ENCODE peak calls at places on chromosomes 2 and 18, in six cellular contexts. A is caudate nucleus, E is breast epithelium, T is A549, B is RWPE1, Q is right cardiac atrium. D is an unnamed sample.

GRCh38 chr18:12287684-12288405 is 20.2 kb upstream of the TUBB6 start:
- DNase-seq in A (no peak), E (peak), T (peak), B (peak), Q (peak), D (no peak)

GRCh38 chr18:62450546-62451395 is 72.1 kb upstream of the ZCCHC2 start:
- DNase-seq in A (no peak), E (peak), T (peak), B (peak), Q (peak), D (no peak)

GRCh38 chr2:143792602-143793001 is 663.4 kb downstream of the ARHGAP15 start:
- DNase-seq in A (no peak), E (no peak), T (no peak), B (no peak), Q (no peak), D (no peak)

GRCh38 chr2:43080626-43081025 is 145.8 kb downstream of the ZFP36L2 start:
- DNase-seq in A (no peak), E (no peak), T (no peak), B (no peak), Q (no peak), D (no peak)

GRCh38 chr18:63162271-63163014 is 157.1 kb downstream of the BCL2 start:
- DNase-seq in A (no peak), E (no peak), T (no peak), B (no peak), Q (no peak), D (no peak)

GRCh38 chr2:10305715-10306114 is 3.0 kb downstream of the HPCAL1 start:
- DNase-seq in A (no peak), E (no peak), T (no peak), B (no peak), Q (no peak), D (no peak)

GRCh38 chr2:33441235-33441810 is 35.1 kb upstream of the RASGRP3 start:
- DNase-seq in A (no peak), E (no peak), T (peak), B (peak), Q (peak), D (peak)

GRCh38 chr2:200863655-200864205 is 728 bp downstream of the CLK1 start:
- DNase-seq in A (no peak), E (no peak), T (no peak), B (no peak), Q (no peak), D (no peak)

GRCh38 chr18:23487738-23488625 is 15.3 kb upstream of the RMC1 start:
- DNase-seq in A (no peak), E (no peak), T (no peak), B (no peak), Q (peak), D (no peak)

GRCh38 chr2:8583400-8584173 is 98.3 kb upstream of the ID2 start:
- DNase-seq in A (no peak), E (peak), T (no peak), B (peak), Q (peak), D (peak)

GRCh38 chr2:4091869-4092268 is 388.5 kb downstream of the DCDC2C start:
- DNase-seq in A (no peak), E (no peak), T (no peak), B (no peak), Q (no peak), D (no peak)

GRCh38 chr2:76867854-76868253 is 654.3 kb downstream of the LRRTM4 start:
- DNase-seq in A (no peak), E (no peak), T (no peak), B (peak), Q (no peak), D (no peak)

GRCh38 chr2:124024491-124025348 is at the start of gene CNTNAP5:
- DNase-seq in A (no peak), E (no peak), T (no peak), B (peak), Q (peak), D (peak)

GRCh38 chr2:36731941-36732700 is 35.6 kb downstream of the VIT start:
- DNase-seq in A (no peak), E (no peak), T (no peak), B (no peak), Q (no peak), D (no peak)

GRCh38 chr2:218924757-218925156 is 34.7 kb upstream of the CDK5R2 start:
- DNase-seq in A (no peak), E (no peak), T (no peak), B (no peak), Q (no peak), D (no peak)

GRCh38 chr18:4096501-4096900 is 358.6 kb downstream of the DLGAP1 start:
- DNase-seq in A (no peak), E (no peak), T (no peak), B (peak), Q (no peak), D (no peak)

GRCh38 chr18:4802296-4802695 is 347.2 kb upstream of the DLGAP1 start:
- DNase-seq in A (no peak), E (no peak), T (no peak), B (no peak), Q (no peak), D (no peak)

GRCh38 chr18:29378739-29379138 is 1201.8 kb upstream of the CDH2 start:
- DNase-seq in A (no peak), E (no peak), T (no peak), B (no peak), Q (no peak), D (no peak)

GRCh38 chr18:51192026-51192425 is 5.5 kb downstream of the MEX3C start:
- DNase-seq in A (no peak), E (no peak), T (no peak), B (no peak), Q (no peak), D (no peak)

GRCh38 chr2:232976176-232976575 is 36.9 kb downstream of the NGEF start:
- DNase-seq in A (no peak), E (no peak), T (no peak), B (no peak), Q (no peak), D (no peak)

GRCh38 chr2:99881901-99882591 is 260.3 kb downstream of the AFF3 start:
- DNase-seq in A (no peak), E (no peak), T (no peak), B (peak), Q (no peak), D (no peak)

GRCh38 chr2:67840460-67841068 is 222.2 kb downstream of the C1D start:
- DNase-seq in A (no peak), E (peak), T (peak), B (peak), Q (peak), D (no peak)

GRCh38 chr2:163655672-163656071 is 80.1 kb downstream of the FIGN start:
- DNase-seq in A (no peak), E (no peak), T (no peak), B (no peak), Q (no peak), D (no peak)

GRCh38 chr2:163659224-163659623 is 76.6 kb downstream of the FIGN start:
- DNase-seq in A (no peak), E (no peak), T (no peak), B (peak), Q (no peak), D (no peak)

GRCh38 chr2:163656622-163657021 is 79.2 kb downstream of the FIGN start:
- DNase-seq in A (no peak), E (no peak), T (no peak), B (no peak), Q (no peak), D (no peak)

GRCh38 chr2:163658556-163658955 is 77.3 kb downstream of the FIGN start:
- DNase-seq in A (no peak), E (no peak), T (no peak), B (no peak), Q (no peak), D (no peak)

DNA sequence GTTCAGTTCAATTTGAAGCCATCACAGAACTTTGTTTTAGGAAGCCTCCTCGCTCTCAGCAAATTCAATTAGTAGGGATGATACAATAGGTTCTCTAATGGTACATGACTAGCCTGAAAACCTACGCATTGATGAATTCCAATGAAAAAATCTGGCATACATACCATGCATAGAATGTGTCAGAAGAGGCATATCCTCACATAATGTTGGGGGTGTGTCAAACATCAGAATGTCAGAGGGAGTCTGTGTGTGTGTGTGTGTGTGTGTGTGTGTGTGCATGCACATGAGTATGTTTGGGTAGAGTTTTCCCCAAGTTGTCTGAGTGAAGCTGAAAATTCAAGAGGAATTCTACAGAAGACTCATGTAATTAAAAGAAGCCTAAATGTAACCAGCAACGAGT is 78.6 kb downstream of the FIGN start:
- DNase-seq in A (no peak), E (no peak), T (no peak), B (no peak), Q (no peak), D (no peak)
- H3K27ac ChIP-seq in A (no peak), E (no peak), T (no peak), B (no peak), Q (no peak), D (no peak)

DNA sequence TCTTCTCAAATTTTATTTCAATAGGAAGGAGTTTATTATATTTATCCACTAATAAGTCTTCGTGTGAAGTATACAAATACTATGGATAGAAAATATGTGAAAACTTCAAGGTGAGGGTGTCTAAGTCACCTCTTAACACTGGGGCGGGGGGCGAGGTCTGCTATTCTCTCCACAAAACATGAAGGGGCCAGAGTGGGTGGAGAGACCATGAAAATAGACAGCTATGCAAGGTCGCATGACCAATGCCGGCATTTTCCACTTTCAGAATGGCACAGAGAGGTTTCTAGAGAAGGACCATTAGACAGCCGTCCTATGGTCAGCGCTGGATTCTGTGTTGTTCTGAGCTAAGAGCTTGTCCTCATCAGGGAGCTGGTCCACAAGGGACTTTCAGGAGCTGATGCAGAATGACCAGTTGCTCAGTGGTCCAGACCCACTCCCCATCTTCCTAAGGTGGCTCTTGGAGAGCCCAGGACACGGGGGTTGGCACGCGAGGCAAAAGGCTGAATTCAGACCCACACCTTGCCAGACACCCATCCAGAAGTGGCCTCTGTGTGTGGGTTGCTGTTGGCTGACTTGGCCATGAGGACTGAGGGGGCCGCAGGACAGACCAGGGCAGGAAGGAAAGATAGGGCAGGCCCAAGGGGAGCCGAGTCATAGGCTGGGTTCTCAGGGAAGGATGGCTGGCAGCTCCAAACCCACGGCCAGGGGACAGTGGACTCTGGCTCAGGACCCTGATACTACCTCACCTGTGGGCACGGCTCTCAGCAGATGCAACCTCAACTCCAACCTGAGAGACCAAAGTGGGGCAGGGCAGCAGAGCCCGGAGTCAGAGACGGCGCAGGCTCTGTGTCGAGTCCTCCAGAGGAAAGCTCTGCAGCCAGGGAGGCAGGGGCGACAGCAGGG is 69.8 kb downstream of the NDUFA10 start:
- DNase-seq in A (no peak), E (no peak), T (no peak), B (no peak), Q (no peak), D (no peak)
- H3K27ac ChIP-seq in A (no peak), E (peak), T (no peak), B (no peak), Q (no peak), D (no peak)

DNA sequence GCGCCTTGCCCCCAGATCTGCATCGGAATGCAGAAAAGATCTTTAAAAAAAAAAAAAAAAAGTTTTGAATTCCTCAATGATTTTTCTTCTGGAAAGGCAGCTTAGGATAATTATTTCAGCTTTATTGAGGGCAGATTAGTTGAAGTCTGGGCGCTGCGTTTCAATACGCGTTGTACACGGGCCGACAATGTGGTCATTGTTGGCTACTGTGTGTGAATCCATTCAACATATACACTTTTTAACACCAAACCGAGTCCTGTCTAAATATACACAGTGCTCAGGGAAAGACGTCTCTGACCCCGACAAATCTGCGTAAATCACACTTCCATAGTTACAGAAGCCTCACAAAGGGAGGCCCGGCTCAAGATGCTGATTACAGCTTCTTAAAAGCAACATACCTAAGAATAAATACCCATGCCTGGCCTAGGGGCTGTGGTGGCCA is 1.4 kb upstream of the SIX3 start:
- DNase-seq in A (no peak), E (no peak), T (no peak), B (no peak), Q (no peak), D (no peak)
- H3K27ac ChIP-seq in A (peak), E (no peak), T (peak), B (no peak), Q (no peak), D (no peak)

GRCh38 chr18:10524507-10525425 is 1.1 kb upstream of the NAPG start:
- DNase-seq in A (no peak), E (no peak), T (no peak), B (no peak), Q (no peak), D (no peak)
- H3K27ac ChIP-seq in A (no peak), E (peak), T (no peak), B (no peak), Q (no peak), D (no peak)

GRCh38 chr18:31482051-31482450 is 15.9 kb upstream of the DSG2 start:
- DNase-seq in A (no peak), E (no peak), T (no peak), B (no peak), Q (no peak), D (no peak)
- H3K27ac ChIP-seq in A (no peak), E (no peak), T (no peak), B (peak), Q (no peak), D (no peak)

D was measured in substantia nigra.